ENCODE peak calls at places on chromosomes 3 and 15, in ten cellular contexts. V is suprapubic skin, N is neural crest cell, A is GM12864, K is SK-N-SH, S is B cell, R is psoas muscle, M is mammary epithelial cell, Z is endothelial cell, H is neural progenitor cell. Y is an unnamed sample.

GRCh38 chr3:16079519-16079918 is 95.0 kb upstream of the GALNT15 start:
- DNase-seq in A (no peak), Z (no peak), M (no peak), V (no peak), R (no peak), K (no peak), H (no peak), N (no peak), S (no peak), Y (no peak)

GRCh38 chr3:46472736-46473135 is 8.0 kb upstream of the LTF start:
- DNase-seq in K (no peak), M (no peak), H (no peak), V (no peak), A (no peak), Z (no peak), S (no peak), R (no peak), N (no peak), Y (no peak)

GRCh38 chr3:155891341-155891740 is 20.9 kb downstream of the GMPS start:
- DNase-seq in N (no peak), M (no peak), A (no peak), H (no peak), K (no peak), V (no peak), S (no peak), Z (no peak), R (no peak), Y (no peak)

GRCh38 chr3:69086133-69086722 is 1.5 kb downstream of the ARL6IP5 start:
- DNase-seq in N (no peak), Z (no peak), S (peak; percentile 49), H (peak; percentile 13), M (peak; percentile 94), V (peak; percentile 94), A (no peak), R (peak; percentile 92), K (peak; percentile 37), Y (peak; percentile 93)

GRCh38 chr3:110743202-110743601 is 328.4 kb upstream of the NECTIN3 start:
- DNase-seq in N (no peak), K (no peak), R (no peak), H (peak; percentile 5), A (no peak), Z (no peak), V (no peak), M (no peak), S (no peak), Y (no peak)

GRCh38 chr15:77642793-77643430 is 10.2 kb upstream of the LINGO1 start:
- DNase-seq in V (no peak), A (no peak), K (peak; percentile 62), Z (no peak), M (peak; percentile 37), N (no peak), H (no peak), S (no peak), R (no peak), Y (no peak)

GRCh38 chr15:58517682-58518525 is 86.1 kb downstream of the LIPC start:
- DNase-seq in A (peak; percentile 59), S (peak; percentile 39), Z (no peak), H (no peak), V (no peak), K (no peak), N (no peak), R (no peak), M (no peak), Y (peak; percentile 43)

GRCh38 chr15:90036343-90036742 is 35.2 kb downstream of the ZNF710 start:
- DNase-seq in N (peak; percentile 30), V (peak; percentile 42), M (no peak), Z (no peak), R (peak; percentile 9), S (no peak), K (no peak), H (peak; percentile 72), A (no peak), Y (no peak)

DNA sequence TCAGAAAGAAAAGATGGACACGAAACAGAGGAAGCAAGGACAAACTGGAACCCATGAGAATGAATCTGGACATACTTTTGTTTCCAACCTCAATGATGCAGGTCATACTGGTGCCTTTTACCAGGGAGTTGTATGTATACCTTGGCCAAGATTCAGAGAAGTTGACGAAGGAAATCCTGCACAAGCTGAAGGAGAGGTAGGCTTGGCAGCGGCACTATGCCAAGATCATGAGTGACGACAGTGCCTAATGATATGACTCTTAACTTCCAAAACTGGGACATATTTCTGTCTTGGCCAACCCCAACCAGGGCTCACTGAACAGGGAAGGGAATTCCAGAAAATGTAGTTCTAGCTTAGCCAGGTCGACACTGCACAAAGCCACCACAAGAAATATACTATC is 149.2 kb upstream of the SLCO3A1 start:
- DNase-seq in K (no peak), R (no peak), M (no peak), V (no peak), H (no peak), S (no peak), A (no peak), N (no peak), Z (no peak), Y (no peak)
- TF ChIP-seq CTCF in K (no peak), R (no peak), M (no peak), V (no peak), H (no peak), S (no peak), A (no peak), N (no peak), Z (no peak), Y (no peak)

DNA sequence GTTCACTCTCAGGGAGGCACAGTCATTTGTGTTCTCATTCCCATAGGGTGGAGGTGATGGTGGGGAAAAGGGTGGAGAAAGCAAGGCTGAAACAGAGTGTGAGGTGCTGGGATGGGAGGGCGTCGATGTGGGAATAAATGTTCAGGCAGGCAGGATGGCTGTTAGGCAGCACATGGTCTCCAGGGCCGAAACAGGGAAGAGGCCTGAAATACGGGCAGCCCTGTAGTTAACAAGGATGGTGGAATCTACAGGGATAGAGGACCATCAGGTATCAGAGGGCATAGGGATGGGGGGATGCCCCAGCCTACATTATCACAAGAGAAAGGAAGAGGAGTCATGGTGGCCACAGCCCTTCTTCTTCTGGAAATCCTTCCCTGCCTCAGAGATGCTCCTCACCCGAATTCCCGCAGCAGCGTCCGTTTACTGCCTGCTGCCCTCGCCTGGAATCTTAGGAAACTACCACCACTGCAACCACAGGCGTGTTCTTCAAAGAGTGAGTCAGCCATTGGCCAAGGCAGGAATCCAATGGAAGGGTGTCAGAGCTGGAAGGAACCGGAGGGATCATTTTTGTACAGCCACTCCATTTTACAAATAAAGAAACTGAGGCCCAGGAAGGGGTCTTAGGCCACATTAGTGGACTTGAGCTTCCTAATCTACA is 49.7 kb upstream of the POMGNT2 start:
- DNase-seq in H (peak; percentile 77), Z (peak; percentile 72), K (no peak), V (peak; percentile 71), M (peak; percentile 76), A (no peak), S (no peak), R (peak; percentile 67), N (peak; percentile 30), Y (no peak)
- TF ChIP-seq CTCF in H (peak; percentile 69), Z (peak; percentile 55), K (peak; percentile 52), V (peak; percentile 45), M (peak; percentile 79), A (no peak), S (no peak), R (peak; percentile 45), N (peak; percentile 65), Y (no peak)

DNA sequence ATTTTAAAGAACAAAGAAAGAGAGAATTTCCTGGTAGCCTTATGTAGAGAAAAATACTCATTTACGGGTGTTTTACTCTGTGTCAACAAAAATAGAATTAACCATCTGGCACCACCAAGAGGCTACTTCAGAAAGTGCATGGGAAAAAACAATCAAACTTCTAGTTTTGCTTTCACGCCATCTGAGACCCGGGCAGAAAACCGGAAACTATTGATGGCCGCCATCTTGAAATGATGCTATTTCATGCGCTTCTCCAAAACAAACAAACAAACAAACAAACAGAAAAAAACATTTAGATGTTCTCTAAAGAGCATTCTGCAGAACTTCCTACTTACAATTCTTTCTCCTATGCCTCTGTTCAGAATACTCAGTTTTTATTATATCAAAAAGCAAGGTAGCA is 49.4 kb upstream of the SYNPR start:
- DNase-seq in K (peak; percentile 33), N (peak; percentile 13), R (no peak), V (no peak), S (no peak), M (peak; percentile 33), H (peak; percentile 62), Z (peak; percentile 38), A (peak; percentile 10), Y (peak; percentile 6)
- TF ChIP-seq CTCF in K (peak; percentile 73), N (peak; percentile 80), R (peak; percentile 25), V (no peak), S (peak; percentile 19), M (peak; percentile 74), H (peak; percentile 82), Z (peak; percentile 79), A (peak; percentile 29), Y (peak; percentile 40)

GRCh38 chr3:4314688-4315087 is 11.5 kb downstream of the SETMAR start:
- DNase-seq in A (no peak), N (no peak), R (no peak), V (no peak), H (no peak), Z (no peak), S (no peak), K (no peak), M (no peak), Y (no peak)
- TF ChIP-seq CTCF in A (no peak), N (peak; percentile 53), R (no peak), V (no peak), H (peak; percentile 37), Z (peak; percentile 67), S (peak; percentile 8), K (peak; percentile 56), M (peak; percentile 50), Y (peak; percentile 46)

GRCh38 chr15:40108061-40108854 is 421 bp downstream of the BMF start:
- DNase-seq in R (peak; percentile 78), Z (peak; percentile 30), N (no peak), A (no peak), M (peak; percentile 38), S (no peak), K (peak; percentile 66), V (no peak), H (peak; percentile 52), Y (no peak)

GRCh38 chr15:40104296-40104864 is 4.3 kb downstream of the BMF start:
- DNase-seq in V (no peak), N (no peak), A (no peak), H (no peak), S (no peak), M (no peak), K (no peak), Z (no peak), R (no peak), Y (no peak)

GRCh38 chr15:40105517-40106202 is 3.0 kb downstream of the BMF start:
- DNase-seq in Z (no peak), A (no peak), N (no peak), R (no peak), K (no peak), M (no peak), S (peak; percentile 50), H (no peak), V (no peak), Y (no peak)

GRCh38 chr15:40104865-40105516 is 3.7 kb downstream of the BMF start:
- DNase-seq in H (peak; percentile 94), S (peak; percentile 74), Z (peak; percentile 94), K (peak; percentile 85), M (peak; percentile 71), N (peak; percentile 97), R (peak; percentile 92), A (no peak), V (peak; percentile 94), Y (peak; percentile 84)

GRCh38 chr15:40106203-40107161 is 2.2 kb downstream of the BMF start:
- DNase-seq in S (peak; percentile 71), K (no peak), M (peak; percentile 51), A (peak; percentile 77), H (peak; percentile 95), V (peak; percentile 90), R (peak; percentile 70), N (no peak), Z (peak; percentile 49), Y (no peak)
- TF ChIP-seq CTCF in S (peak; percentile 35), K (no peak), M (no peak), A (no peak), H (no peak), V (no peak), R (no peak), N (no peak), Z (no peak), Y (no peak)

Y was measured in activated CD8-positive, alpha-beta T cell treated with anti-CD3 and anti-CD28 coated beads for 36 hours.